ENCODE peak calls at places on chromosomes 7 and 10, in nine cellular contexts. C is naive thymus-derived CD8-positive, alpha-beta T cell; F is astrocyte of the hippocampus; T is kidney epithelial cell; U is GM12878; S is endothelial cell of umbilical vein; K is neuronal stem cell; Q is NCI-H2171; D is HEK293T. X is an unnamed sample.

GRCh38 chr7:44678468-44679179 is 70.0 kb upstream of the ZMIZ2 start:
- DNase-seq in C (no peak), F (peak), T (no peak), U (no peak), S (no peak), K (no peak), Q (no peak), D (no peak), X (no peak)

GRCh38 chr10:102175415-102175814 is 23.2 kb downstream of the NOLC1 start:
- DNase-seq in C (no peak), F (peak), T (no peak), U (no peak), S (no peak), K (no peak), Q (no peak), D (no peak), X (no peak)

GRCh38 chr7:148474421-148474820 is 116.1 kb upstream of the C7orf33 start:
- DNase-seq in C (no peak), F (no peak), T (no peak), U (no peak), S (no peak), K (peak), Q (no peak), D (no peak), X (no peak)

GRCh38 chr7:137772748-137773147 is 74.0 kb downstream of the DGKI start:
- DNase-seq in C (no peak), F (peak), T (peak), U (no peak), S (peak), K (no peak), Q (no peak), D (no peak), X (no peak)

GRCh38 chr7:158111906-158112570 is 475.6 kb downstream of the PTPRN2 start:
- DNase-seq in C (no peak), F (no peak), T (no peak), U (no peak), S (no peak), K (no peak), Q (no peak), D (no peak), X (no peak)

GRCh38 chr7:55308186-55308929 is 56.8 kb upstream of the LANCL2 start:
- DNase-seq in C (no peak), F (peak), T (no peak), U (no peak), S (no peak), K (no peak), Q (no peak), D (no peak), X (no peak)

GRCh38 chr7:42831051-42831952 is 80.6 kb downstream of the C7orf25 start:
- DNase-seq in C (no peak), F (peak), T (no peak), U (no peak), S (peak), K (peak), Q (no peak), D (peak), X (peak)

GRCh38 chr10:20768849-20769248 is 128.3 kb downstream of the NEBL start:
- DNase-seq in C (no peak), F (peak), T (no peak), U (no peak), S (no peak), K (peak), Q (no peak), D (no peak), X (no peak)

GRCh38 chr7:98420966-98421612 is 20.2 kb upstream of the BAIAP2L1 start:
- DNase-seq in C (peak), F (peak), T (no peak), U (no peak), S (peak), K (peak), Q (peak), D (peak), X (peak)

GRCh38 chr7:826230-826905 is 5.9 kb upstream of the SUN1 start:
- DNase-seq in C (no peak), F (no peak), T (no peak), U (no peak), S (no peak), K (no peak), Q (no peak), D (no peak), X (no peak)